ENCODE peak calls at places on chromosomes 1 and 21, in nine cellular contexts. One of them, this sample, is unnamed.
A peak's percentile ranks its signal among the peaks of the same experiment; 100 is the strongest.

GRCh38 chr1:200316148-200316803 is 93.6 kb downstream of the ZNF281 start:
- DNase-seq in LNCaP clone FGC: no peak
- DNase-seq in cardiac fibroblast: no peak
- DNase-seq in fibroblast of lung: no peak
- DNase-seq in progenitor cell of endocrine pancreas: no peak
- DNase-seq in choroid plexus epithelial cell: no peak
- DNase-seq in right atrium auricular region: no peak
- DNase-seq in upper lobe of right lung: no peak
- DNase-seq in endothelial cell: no peak
- DNase-seq in this sample: no peak

GRCh38 chr1:22225858-22226584 is 83.1 kb upstream of the WNT4 start:
- DNase-seq in LNCaP clone FGC: no peak
- DNase-seq in upper lobe of right lung: no peak
- DNase-seq in progenitor cell of endocrine pancreas: no peak
- DNase-seq in fibroblast of lung: no peak
- DNase-seq in endothelial cell: no peak
- DNase-seq in choroid plexus epithelial cell: no peak
- DNase-seq in cardiac fibroblast: no peak
- DNase-seq in right atrium auricular region: no peak
- DNase-seq in this sample: no peak

GRCh38 chr21:31366825-31367224 is 22.8 kb upstream of the TIAM1 start:
- DNase-seq in right atrium auricular region: no peak
- DNase-seq in endothelial cell: no peak
- DNase-seq in upper lobe of right lung: no peak
- DNase-seq in cardiac fibroblast: peak; percentile 90
- DNase-seq in LNCaP clone FGC: peak; percentile 39
- DNase-seq in progenitor cell of endocrine pancreas: no peak
- DNase-seq in choroid plexus epithelial cell: peak; percentile 95
- DNase-seq in fibroblast of lung: peak; percentile 86
- DNase-seq in this sample: no peak

GRCh38 chr1:223775054-223775453 is 62.7 kb downstream of the CAPN2 start:
- DNase-seq in cardiac fibroblast: peak; percentile 75
- DNase-seq in choroid plexus epithelial cell: peak; percentile 82
- DNase-seq in endothelial cell: no peak
- DNase-seq in right atrium auricular region: peak; percentile 42
- DNase-seq in upper lobe of right lung: no peak
- DNase-seq in LNCaP clone FGC: no peak
- DNase-seq in progenitor cell of endocrine pancreas: no peak
- DNase-seq in fibroblast of lung: peak; percentile 71
- DNase-seq in this sample: no peak

GRCh38 chr1:40844887-40845878 is 17.0 kb downstream of the CITED4 start:
- DNase-seq in fibroblast of lung: no peak
- DNase-seq in choroid plexus epithelial cell: no peak
- DNase-seq in upper lobe of right lung: no peak
- DNase-seq in right atrium auricular region: no peak
- DNase-seq in endothelial cell: no peak
- DNase-seq in LNCaP clone FGC: no peak
- DNase-seq in cardiac fibroblast: no peak
- DNase-seq in progenitor cell of endocrine pancreas: no peak
- DNase-seq in this sample: no peak

GRCh38 chr1:51303751-51304196 is 26.6 kb downstream of the TTC39A start:
- DNase-seq in upper lobe of right lung: no peak
- DNase-seq in endothelial cell: no peak
- DNase-seq in right atrium auricular region: no peak
- DNase-seq in progenitor cell of endocrine pancreas: no peak
- DNase-seq in choroid plexus epithelial cell: peak; percentile 62
- DNase-seq in cardiac fibroblast: peak; percentile 29
- DNase-seq in LNCaP clone FGC: no peak
- DNase-seq in fibroblast of lung: no peak
- DNase-seq in this sample: no peak

GRCh38 chr1:231757759-231758158 is 131.2 kb downstream of the DISC1 start:
- DNase-seq in choroid plexus epithelial cell: no peak
- DNase-seq in progenitor cell of endocrine pancreas: no peak
- DNase-seq in endothelial cell: no peak
- DNase-seq in right atrium auricular region: no peak
- DNase-seq in upper lobe of right lung: no peak
- DNase-seq in fibroblast of lung: no peak
- DNase-seq in LNCaP clone FGC: no peak
- DNase-seq in cardiac fibroblast: no peak
- DNase-seq in this sample: no peak

GRCh38 chr1:227219715-227220292 is 98.5 kb downstream of the CDC42BPA start:
- DNase-seq in LNCaP clone FGC: no peak
- DNase-seq in endothelial cell: no peak
- DNase-seq in right atrium auricular region: no peak
- DNase-seq in progenitor cell of endocrine pancreas: no peak
- DNase-seq in choroid plexus epithelial cell: no peak
- DNase-seq in upper lobe of right lung: no peak
- DNase-seq in cardiac fibroblast: no peak
- DNase-seq in fibroblast of lung: no peak
- DNase-seq in this sample: no peak

GRCh38 chr21:18443085-18443484 is 39.5 kb upstream of the TMPRSS15 start:
- DNase-seq in upper lobe of right lung: no peak
- DNase-seq in right atrium auricular region: no peak
- DNase-seq in fibroblast of lung: no peak
- DNase-seq in progenitor cell of endocrine pancreas: no peak
- DNase-seq in cardiac fibroblast: no peak
- DNase-seq in endothelial cell: no peak
- DNase-seq in choroid plexus epithelial cell: no peak
- DNase-seq in LNCaP clone FGC: no peak
- DNase-seq in this sample: no peak

GRCh38 chr1:10693497-10694273 is 102.8 kb downstream of the CASZ1 start:
- DNase-seq in right atrium auricular region: no peak
- DNase-seq in fibroblast of lung: no peak
- DNase-seq in choroid plexus epithelial cell: peak; percentile 9
- DNase-seq in cardiac fibroblast: peak; percentile 10
- DNase-seq in progenitor cell of endocrine pancreas: peak; percentile 35
- DNase-seq in LNCaP clone FGC: no peak
- DNase-seq in endothelial cell: peak; percentile 41
- DNase-seq in upper lobe of right lung: peak; percentile 76
- DNase-seq in this sample: no peak

GRCh38 chr21:45013271-45013841 is 61.0 kb upstream of the ADARB1 start:
- DNase-seq in upper lobe of right lung: peak; percentile 53
- DNase-seq in choroid plexus epithelial cell: no peak
- DNase-seq in cardiac fibroblast: no peak
- DNase-seq in LNCaP clone FGC: no peak
- DNase-seq in right atrium auricular region: no peak
- DNase-seq in progenitor cell of endocrine pancreas: no peak
- DNase-seq in endothelial cell: no peak
- DNase-seq in fibroblast of lung: no peak
- DNase-seq in this sample: no peak

GRCh38 chr1:246786606-246787238 is 62.5 kb downstream of the SCCPDH start:
- DNase-seq in endothelial cell: no peak
- DNase-seq in right atrium auricular region: no peak
- DNase-seq in progenitor cell of endocrine pancreas: no peak
- DNase-seq in fibroblast of lung: no peak
- DNase-seq in upper lobe of right lung: no peak
- DNase-seq in cardiac fibroblast: no peak
- DNase-seq in LNCaP clone FGC: no peak
- DNase-seq in choroid plexus epithelial cell: no peak
- DNase-seq in this sample: no peak

GRCh38 chr1:234734864-234735263 is 124.9 kb upstream of the IRF2BP2 start:
- DNase-seq in progenitor cell of endocrine pancreas: no peak
- DNase-seq in LNCaP clone FGC: no peak
- DNase-seq in cardiac fibroblast: no peak
- DNase-seq in choroid plexus epithelial cell: no peak
- DNase-seq in right atrium auricular region: no peak
- DNase-seq in endothelial cell: no peak
- DNase-seq in fibroblast of lung: no peak
- DNase-seq in upper lobe of right lung: peak; percentile 57
- DNase-seq in this sample: no peak

GRCh38 chr1:192758492-192758891 is 50.3 kb upstream of the RGS2 start:
- DNase-seq in right atrium auricular region: no peak
- DNase-seq in choroid plexus epithelial cell: no peak
- DNase-seq in LNCaP clone FGC: no peak
- DNase-seq in progenitor cell of endocrine pancreas: no peak
- DNase-seq in cardiac fibroblast: no peak
- DNase-seq in fibroblast of lung: no peak
- DNase-seq in endothelial cell: no peak
- DNase-seq in upper lobe of right lung: no peak
- DNase-seq in this sample: no peak

GRCh38 chr1:93623875-93624274 is 57.8 kb downstream of the BCAR3 start:
- DNase-seq in endothelial cell: no peak
- DNase-seq in LNCaP clone FGC: no peak
- DNase-seq in cardiac fibroblast: peak; percentile 82
- DNase-seq in upper lobe of right lung: no peak
- DNase-seq in fibroblast of lung: peak; percentile 62
- DNase-seq in progenitor cell of endocrine pancreas: no peak
- DNase-seq in right atrium auricular region: no peak
- DNase-seq in choroid plexus epithelial cell: peak; percentile 50
- DNase-seq in this sample: no peak

GRCh38 chr1:32612189-32612881 is 38.0 kb downstream of the ZBTB8OS start:
- DNase-seq in LNCaP clone FGC: peak; percentile 47
- DNase-seq in upper lobe of right lung: peak; percentile 96
- DNase-seq in progenitor cell of endocrine pancreas: peak; percentile 78
- DNase-seq in choroid plexus epithelial cell: peak; percentile 74
- DNase-seq in right atrium auricular region: peak; percentile 91
- DNase-seq in cardiac fibroblast: peak; percentile 78
- DNase-seq in endothelial cell: peak; percentile 90
- DNase-seq in fibroblast of lung: peak; percentile 60
- DNase-seq in this sample: peak; percentile 90

GRCh38 chr1:226939439-226940028 is 560 bp upstream of the COQ8A start:
- DNase-seq in cardiac fibroblast: no peak
- DNase-seq in LNCaP clone FGC: no peak
- DNase-seq in fibroblast of lung: no peak
- DNase-seq in choroid plexus epithelial cell: no peak
- DNase-seq in right atrium auricular region: no peak
- DNase-seq in upper lobe of right lung: peak; percentile 89
- DNase-seq in progenitor cell of endocrine pancreas: peak; percentile 30
- DNase-seq in endothelial cell: peak; percentile 56
- DNase-seq in this sample: peak; percentile 69

GRCh38 chr1:15885701-15886612 is 38.5 kb downstream of the SPEN start:
- DNase-seq in fibroblast of lung: peak; percentile 97
- DNase-seq in cardiac fibroblast: peak; percentile 96
- DNase-seq in upper lobe of right lung: peak; percentile 98
- DNase-seq in progenitor cell of endocrine pancreas: peak; percentile 78
- DNase-seq in endothelial cell: peak; percentile 85
- DNase-seq in LNCaP clone FGC: peak; percentile 56
- DNase-seq in right atrium auricular region: peak; percentile 99
- DNase-seq in choroid plexus epithelial cell: peak; percentile 96
- DNase-seq in this sample: peak; percentile 88

GRCh38 chr1:53349968-53350852 is 22.3 kb upstream of the LRP8 start:
- DNase-seq in fibroblast of lung: no peak
- DNase-seq in progenitor cell of endocrine pancreas: peak; percentile 1
- DNase-seq in endothelial cell: no peak
- DNase-seq in cardiac fibroblast: no peak
- DNase-seq in upper lobe of right lung: peak; percentile 45
- DNase-seq in LNCaP clone FGC: no peak
- DNase-seq in choroid plexus epithelial cell: no peak
- DNase-seq in right atrium auricular region: no peak
- DNase-seq in this sample: no peak

GRCh38 chr1:214549604-214550338 is 1.6 kb downstream of the PTPN14 start:
- DNase-seq in right atrium auricular region: no peak
- DNase-seq in cardiac fibroblast: peak; percentile 57
- DNase-seq in endothelial cell: no peak
- DNase-seq in upper lobe of right lung: no peak
- DNase-seq in progenitor cell of endocrine pancreas: no peak
- DNase-seq in fibroblast of lung: peak; percentile 56
- DNase-seq in LNCaP clone FGC: no peak
- DNase-seq in choroid plexus epithelial cell: peak; percentile 69
- DNase-seq in this sample: no peak

GRCh38 chr1:202146993-202147392 is 2.5 kb upstream of the ARL8A start:
- DNase-seq in LNCaP clone FGC: no peak
- DNase-seq in choroid plexus epithelial cell: no peak
- DNase-seq in cardiac fibroblast: no peak
- DNase-seq in endothelial cell: no peak
- DNase-seq in right atrium auricular region: no peak
- DNase-seq in fibroblast of lung: no peak
- DNase-seq in upper lobe of right lung: no peak
- DNase-seq in progenitor cell of endocrine pancreas: no peak
- DNase-seq in this sample: no peak
- TF ChIP-seq CTCF in LNCaP clone FGC: no peak
- TF ChIP-seq CTCF in choroid plexus epithelial cell: no peak
- TF ChIP-seq CTCF in cardiac fibroblast: no peak
- TF ChIP-seq CTCF in endothelial cell: no peak
- TF ChIP-seq CTCF in right atrium auricular region: no peak
- TF ChIP-seq CTCF in fibroblast of lung: no peak
- TF ChIP-seq CTCF in upper lobe of right lung: no peak
- TF ChIP-seq CTCF in progenitor cell of endocrine pancreas: no peak
- TF ChIP-seq CTCF in this sample: no peak

GRCh38 chr1:5448486-5448885 is 543.7 kb downstream of the NPHP4 start:
- DNase-seq in LNCaP clone FGC: no peak
- DNase-seq in upper lobe of right lung: peak; percentile 23
- DNase-seq in right atrium auricular region: no peak
- DNase-seq in fibroblast of lung: no peak
- DNase-seq in cardiac fibroblast: no peak
- DNase-seq in choroid plexus epithelial cell: no peak
- DNase-seq in endothelial cell: peak; percentile 56
- DNase-seq in progenitor cell of endocrine pancreas: no peak
- DNase-seq in this sample: no peak
- TF ChIP-seq CTCF in LNCaP clone FGC: no peak
- TF ChIP-seq CTCF in upper lobe of right lung: no peak
- TF ChIP-seq CTCF in right atrium auricular region: no peak
- TF ChIP-seq CTCF in fibroblast of lung: no peak
- TF ChIP-seq CTCF in cardiac fibroblast: no peak
- TF ChIP-seq CTCF in choroid plexus epithelial cell: no peak
- TF ChIP-seq CTCF in endothelial cell: peak; percentile 43
- TF ChIP-seq CTCF in progenitor cell of endocrine pancreas: peak; percentile 35
- TF ChIP-seq CTCF in this sample: no peak

GRCh38 chr1:85258536-85259117 is 835 bp downstream of the C1orf52 start:
- DNase-seq in right atrium auricular region: no peak
- DNase-seq in endothelial cell: no peak
- DNase-seq in cardiac fibroblast: peak; percentile 23
- DNase-seq in fibroblast of lung: no peak
- DNase-seq in progenitor cell of endocrine pancreas: no peak
- DNase-seq in LNCaP clone FGC: no peak
- DNase-seq in choroid plexus epithelial cell: peak; percentile 74
- DNase-seq in upper lobe of right lung: no peak
- DNase-seq in this sample: no peak
- TF ChIP-seq CTCF in right atrium auricular region: no peak
- TF ChIP-seq CTCF in endothelial cell: no peak
- TF ChIP-seq CTCF in cardiac fibroblast: no peak
- TF ChIP-seq CTCF in fibroblast of lung: no peak
- TF ChIP-seq CTCF in progenitor cell of endocrine pancreas: no peak
- TF ChIP-seq CTCF in LNCaP clone FGC: no peak
- TF ChIP-seq CTCF in choroid plexus epithelial cell: peak; percentile 33
- TF ChIP-seq CTCF in upper lobe of right lung: no peak
- TF ChIP-seq CTCF in this sample: no peak

DNA sequence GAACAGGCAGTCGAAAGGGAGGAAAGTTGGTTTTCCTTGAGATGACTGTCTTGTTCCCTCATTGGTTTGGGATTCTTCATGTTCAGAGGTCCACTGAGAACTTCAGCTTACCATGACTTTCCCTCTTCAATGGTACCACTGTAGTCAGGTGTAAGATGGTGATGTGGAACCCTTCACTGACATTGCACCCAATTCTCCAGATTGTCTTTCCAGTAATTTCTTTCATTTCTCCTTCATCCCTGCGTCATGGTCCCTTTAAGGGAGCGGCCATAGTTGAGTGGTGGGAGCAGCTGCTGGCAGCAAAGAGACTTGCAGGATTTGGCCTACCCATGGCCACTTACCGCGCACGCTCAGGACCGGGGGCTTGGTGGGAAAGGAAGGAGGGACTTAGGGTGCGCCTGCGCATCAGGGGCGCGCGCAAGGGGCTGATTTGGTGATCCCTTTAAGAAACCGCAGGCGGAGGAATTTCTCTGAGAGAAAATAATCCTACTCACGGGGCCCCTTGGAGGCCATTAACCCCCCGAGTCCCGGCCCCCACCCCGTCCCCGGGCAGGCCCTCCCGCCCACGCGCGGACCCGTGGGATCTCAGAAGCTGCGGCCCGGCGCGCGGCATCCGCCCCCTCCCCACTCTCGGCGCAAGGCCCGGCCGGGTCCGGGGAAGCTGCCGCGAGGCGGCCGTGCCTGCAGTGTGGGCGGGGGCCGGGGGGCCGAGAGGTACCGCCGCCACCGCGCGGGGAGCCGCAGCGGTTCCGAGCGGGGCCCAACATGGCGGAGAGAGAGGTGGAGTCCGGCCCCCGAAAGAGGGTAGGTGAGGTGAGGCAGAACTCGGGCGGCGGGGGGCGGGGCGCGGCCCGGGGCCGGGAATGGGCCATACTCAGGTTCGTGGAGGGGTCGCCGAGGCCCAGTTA is at the start of gene ZMYM4:
- DNase-seq in fibroblast of lung: peak; percentile 99
- DNase-seq in choroid plexus epithelial cell: peak; percentile 100
- DNase-seq in progenitor cell of endocrine pancreas: peak; percentile 82
- DNase-seq in LNCaP clone FGC: peak; percentile 95
- DNase-seq in cardiac fibroblast: peak; percentile 99
- DNase-seq in upper lobe of right lung: peak; percentile 97
- DNase-seq in right atrium auricular region: peak; percentile 89
- DNase-seq in endothelial cell: peak; percentile 87
- DNase-seq in this sample: peak; percentile 95
- TF ChIP-seq CTCF in fibroblast of lung: no peak
- TF ChIP-seq CTCF in choroid plexus epithelial cell: peak; percentile 21
- TF ChIP-seq CTCF in progenitor cell of endocrine pancreas: no peak
- TF ChIP-seq CTCF in LNCaP clone FGC: no peak
- TF ChIP-seq CTCF in cardiac fibroblast: no peak
- TF ChIP-seq CTCF in upper lobe of right lung: no peak
- TF ChIP-seq CTCF in right atrium auricular region: no peak
- TF ChIP-seq CTCF in endothelial cell: no peak
- TF ChIP-seq CTCF in this sample: no peak

This sample was measured in glutamatergic neuron.